ENCODE peak calls at places on chromosomes 2 and 18, in seven cellular contexts. N, S, I, Y, V, X and R are unnamed samples.
A peak's percentile ranks its signal among the peaks of the same experiment; 100 is the strongest.

GRCh38 chr2:199459286-199460100 is 1.8 kb upstream of the SATB2 start:
- DNase-seq in X (peak; percentile 91), V (peak; percentile 22), I (no peak), Y (peak; percentile 95), N (peak; percentile 95), S (no peak), R (no peak)

GRCh38 chr2:99841749-99842148 is 300.6 kb downstream of the AFF3 start:
- DNase-seq in Y (no peak), N (no peak), V (no peak), S (no peak), I (no peak), X (no peak), R (no peak)

GRCh38 chr2:110149330-110150220 is 34.0 kb upstream of the MALL start:
- DNase-seq in V (no peak), S (no peak), N (no peak), X (no peak), Y (no peak), I (no peak), R (no peak)

GRCh38 chr2:176187306-176188217 is 906 bp upstream of the HOXD1 start:
- DNase-seq in Y (peak; percentile 23), I (no peak), X (no peak), V (no peak), N (no peak), S (no peak), R (no peak)

GRCh38 chr18:46632401-46633089 is 24.5 kb downstream of the LOXHD1 start:
- DNase-seq in N (no peak), Y (no peak), S (no peak), V (no peak), X (no peak), I (no peak), R (no peak)

GRCh38 chr2:44100351-44100750 is 68.3 kb upstream of the PPM1B start:
- DNase-seq in X (peak; percentile 58), N (peak; percentile 79), V (no peak), Y (no peak), S (no peak), I (no peak), R (no peak)

GRCh38 chr2:231717281-231718180 is 9.2 kb downstream of the PTMA start:
- DNase-seq in X (peak; percentile 80), Y (peak; percentile 60), N (peak; percentile 59), S (no peak), V (no peak), I (no peak), R (peak; percentile 30)

GRCh38 chr18:74310411-74310810 is 5.2 kb upstream of the C18orf63 start:
- DNase-seq in I (no peak), X (no peak), N (no peak), Y (peak; percentile 32), V (no peak), S (no peak), R (peak; percentile 14)

GRCh38 chr2:124241-124880 is 78.1 kb upstream of the FAM110C start:
- DNase-seq in Y (no peak), X (no peak), S (no peak), V (no peak), N (no peak), I (no peak), R (no peak)

GRCh38 chr18:58208207-58208944 is 164.3 kb downstream of the NEDD4L start:
- DNase-seq in Y (no peak), S (no peak), V (no peak), X (no peak), I (no peak), N (no peak), R (no peak)

GRCh38 chr2:128469203-128469602 is 150.5 kb upstream of the HS6ST1 start:
- DNase-seq in Y (no peak), N (no peak), X (no peak), I (no peak), S (no peak), V (no peak), R (no peak)

GRCh38 chr2:192162392-192163042 is 32.2 kb downstream of the TMEFF2 start:
- DNase-seq in I (no peak), Y (peak; percentile 53), S (peak; percentile 28), N (no peak), V (peak; percentile 65), X (no peak), R (peak; percentile 42)